ENCODE peak calls at places on chromosome 20, in five cellular contexts. H is HEK293T; Y is stimulated activated CD4-positive, alpha-beta T cell treated with anti-CD3 and anti-CD28 coated beads, Interleukin-1b, Interleukin-23, amount 100 ng/mL, for 1 hour; L is activated B cell treated with CpG ODN at 0.5 μM for 24 hours; V is AG10803. M is an unnamed sample.

GRCh38 chr20:59125332-59125731 is 38.3 kb upstream of the ZNF831 start:
- DNase-seq in H (no peak), L (no peak), Y (no peak), V (no peak), M (no peak)

GRCh38 chr20:47326718-47327137 is 29.8 kb downstream of the ZMYND8 start:
- DNase-seq in Y (no peak), H (no peak), L (no peak), V (peak), M (no peak)

GRCh38 chr20:39057911-39058310 is 95.8 kb downstream of the DHX35 start:
- DNase-seq in H (no peak), L (no peak), Y (no peak), V (no peak), M (no peak)

GRCh38 chr20:45822863-45823262 is 4.2 kb downstream of the TNNC2 start:
- DNase-seq in L (no peak), H (no peak), Y (no peak), V (peak), M (peak)

GRCh38 chr20:35773154-35773751 is 1.4 kb downstream of the PHF20 start:
- DNase-seq in Y (no peak), L (peak), H (no peak), V (no peak), M (no peak)

GRCh38 chr20:19993937-19994667 is 23.1 kb upstream of the NAA20 start:
- DNase-seq in Y (no peak), H (no peak), V (peak), L (no peak), M (no peak)

GRCh38 chr20:49276895-49277785 is 717 bp downstream of the ZNFX1 start:
- DNase-seq in Y (no peak), L (peak), V (no peak), H (no peak), M (peak)

GRCh38 chr20:17650301-17650761 is 31.7 kb downstream of the RRBP1 start:
- DNase-seq in Y (no peak), H (no peak), V (no peak), L (no peak), M (no peak)

GRCh38 chr20:59696476-59696875 is 92.1 kb downstream of the PHACTR3 start:
- DNase-seq in V (no peak), L (no peak), Y (no peak), H (no peak), M (no peak)

GRCh38 chr20:44910690-44911262 is 916 bp downstream of the PABPC1L start:
- DNase-seq in L (no peak), V (no peak), H (no peak), Y (no peak), M (no peak)

GRCh38 chr20:5078399-5078958 is 41.3 kb downstream of the PCNA start:
- DNase-seq in L (peak), Y (peak), V (peak), H (no peak), M (no peak)

GRCh38 chr20:63893999-63894357 is 948 bp upstream of the DNAJC5 start:
- DNase-seq in H (no peak), V (peak), L (no peak), Y (no peak), M (no peak)

GRCh38 chr20:62752671-62753501 is 43.4 kb upstream of the MRGBP start:
- DNase-seq in Y (no peak), V (no peak), L (no peak), H (no peak), M (peak)

GRCh38 chr20:46220808-46221207 is 87.5 kb downstream of the CDH22 start:
- DNase-seq in V (no peak), H (no peak), Y (no peak), L (no peak), M (peak)

GRCh38 chr20:34311118-34312023 is 8.2 kb upstream of the AHCY start:
- DNase-seq in H (no peak), Y (no peak), L (no peak), V (no peak), M (peak)

GRCh38 chr20:10848810-10849370 is 175.1 kb upstream of the JAG1 start:
- DNase-seq in V (peak), H (no peak), Y (no peak), L (no peak), M (no peak)

GRCh38 chr20:25316506-25317190 is 68.8 kb downstream of the PYGB start:
- DNase-seq in Y (no peak), V (no peak), H (no peak), L (peak), M (no peak)

GRCh38 chr20:8720089-8720488 is 348.8 kb upstream of the PLCB4 start:
- DNase-seq in L (no peak), V (peak), Y (no peak), H (no peak), M (no peak)

GRCh38 chr20:37986873-37987601 is 46.2 kb downstream of the TTI1 start:
- DNase-seq in H (no peak), L (no peak), Y (no peak), V (peak), M (no peak)

GRCh38 chr20:52552181-52552872 is 360.7 kb upstream of the ZFP64 start:
- DNase-seq in H (no peak), L (no peak), V (peak), Y (no peak), M (no peak)

GRCh38 chr20:16916165-16916564 is 168.0 kb downstream of the OTOR start:
- DNase-seq in V (no peak), Y (no peak), L (no peak), H (no peak), M (no peak)

GRCh38 chr20:50108571-50109235 is 4.2 kb downstream of the UBE2V1 start:
- DNase-seq in Y (no peak), V (no peak), L (no peak), H (no peak), M (no peak)

GRCh38 chr20:63831696-63832686 is 927 bp upstream of the ZBTB46 start:
- DNase-seq in H (no peak), V (no peak), Y (no peak), L (peak), M (peak)

GRCh38 chr20:50191566-50192363 is 1.1 kb downstream of the CEBPB start:
- DNase-seq in V (peak), Y (no peak), L (peak), H (peak), M (peak)

GRCh38 chr20:57656821-57657536 is 36.8 kb upstream of the ZBP1 start:
- DNase-seq in H (no peak), L (no peak), V (no peak), Y (no peak), M (peak)

M was measured in glutamatergic neuron.